ENCODE peak calls at places on chromosome 2, in eight cellular contexts. W, U, F, G, D, Y, T and X are unnamed samples.

GRCh38 chr2:101850991-101851390 is 140.8 kb upstream of the IL1R2 start:
- DNase-seq in F (no peak), T (no peak), Y (no peak), W (no peak), G (no peak), D (no peak), U (no peak), X (no peak)

GRCh38 chr2:191692502-191693115 is 14.7 kb downstream of the NABP1 start:
- DNase-seq in W (no peak), U (no peak), T (no peak), G (no peak), D (peak), F (no peak), Y (no peak), X (no peak)

GRCh38 chr2:172861632-172862031 is 126.0 kb downstream of the RAPGEF4 start:
- DNase-seq in Y (no peak), G (no peak), D (no peak), T (no peak), W (no peak), U (no peak), F (no peak), X (no peak)

GRCh38 chr2:174485763-174486613 is 841 bp downstream of the GPR155 start:
- DNase-seq in T (peak), D (peak), F (peak), W (no peak), G (peak), U (peak), Y (peak), X (no peak)

GRCh38 chr2:134189009-134189717 is 64.7 kb upstream of the MGAT5 start:
- DNase-seq in G (no peak), U (peak), F (no peak), Y (no peak), T (no peak), W (no peak), D (peak), X (no peak)

GRCh38 chr2:120308038-120308910 is 37.7 kb upstream of the INHBB start:
- DNase-seq in D (no peak), T (peak), Y (no peak), G (no peak), U (no peak), F (peak), W (no peak), X (no peak)

GRCh38 chr2:239716536-239717318 is 308.4 kb downstream of the NDUFA10 start:
- DNase-seq in Y (no peak), F (no peak), G (no peak), U (peak), T (no peak), D (peak), W (no peak), X (no peak)

GRCh38 chr2:75173746-75174145 is 25.6 kb downstream of the TACR1 start:
- DNase-seq in W (no peak), Y (no peak), U (no peak), D (no peak), G (no peak), F (no peak), T (no peak), X (no peak)

GRCh38 chr2:196205891-196206408 is 34.6 kb upstream of the STK17B start:
- DNase-seq in D (peak), Y (no peak), U (no peak), W (peak), T (no peak), F (no peak), G (no peak), X (peak)

GRCh38 chr2:128543036-128543435 is 224.4 kb upstream of the HS6ST1 start:
- DNase-seq in Y (no peak), F (no peak), G (no peak), U (no peak), D (no peak), T (no peak), W (no peak), X (no peak)

GRCh38 chr2:159317392-159318088 is 31.0 kb upstream of the WDSUB1 start:
- DNase-seq in T (no peak), W (no peak), D (no peak), Y (no peak), U (no peak), G (no peak), F (no peak), X (no peak)

GRCh38 chr2:54534625-54535024 is 78.5 kb downstream of the SPTBN1 start:
- DNase-seq in W (no peak), Y (no peak), F (no peak), G (no peak), D (no peak), U (no peak), T (no peak), X (no peak)

GRCh38 chr2:86017901-86018896 is 87.5 kb downstream of the POLR1A start:
- DNase-seq in W (no peak), U (peak), Y (no peak), T (no peak), D (no peak), F (no peak), G (no peak), X (no peak)

GRCh38 chr2:240655931-240656886 is 26.5 kb downstream of the AQP12B start:
- DNase-seq in U (no peak), W (no peak), Y (no peak), T (no peak), F (peak), D (peak), G (no peak), X (no peak)

GRCh38 chr2:241542278-241542605 is 16.3 kb upstream of the BOK start:
- DNase-seq in G (no peak), F (no peak), Y (no peak), W (no peak), D (no peak), T (no peak), U (peak), X (no peak)

GRCh38 chr2:188659656-188660406 is 314.3 kb upstream of the COL3A1 start:
- DNase-seq in U (no peak), Y (no peak), D (peak), W (no peak), F (no peak), T (no peak), G (no peak), X (no peak)

GRCh38 chr2:85999131-85999831 is 106.4 kb downstream of the POLR1A start:
- DNase-seq in D (peak), T (no peak), F (peak), W (no peak), G (peak), Y (no peak), U (no peak), X (no peak)

GRCh38 chr2:19648583-19648982 is 253.2 kb downstream of the TTC32 start:
- DNase-seq in F (no peak), Y (no peak), W (peak), G (no peak), U (no peak), D (peak), T (no peak), X (no peak)

GRCh38 chr2:171523339-171523931 is 1.2 kb downstream of the CYBRD1 start:
- DNase-seq in U (peak), T (peak), F (peak), W (no peak), Y (peak), D (peak), G (no peak), X (peak)

GRCh38 chr2:75182606-75183005 is 16.7 kb downstream of the TACR1 start:
- DNase-seq in Y (no peak), F (no peak), W (no peak), G (no peak), U (no peak), T (no peak), D (no peak), X (no peak)

GRCh38 chr2:165691615-165692014 is 102.4 kb downstream of the GALNT3 start:
- DNase-seq in Y (peak), U (no peak), G (no peak), D (peak), W (no peak), T (no peak), F (no peak), X (no peak)

GRCh38 chr2:85780316-85781092 is 26.7 kb downstream of the ATOH8 start:
- DNase-seq in T (no peak), F (no peak), D (no peak), U (no peak), Y (no peak), W (no peak), G (no peak), X (no peak)

GRCh38 chr2:133123912-133124311 is 444.4 kb downstream of the NCKAP5 start:
- DNase-seq in T (no peak), D (no peak), G (no peak), W (no peak), F (no peak), Y (no peak), U (peak), X (no peak)

GRCh38 chr2:170155022-170155722 is 22.8 kb upstream of the MYO3B start:
- DNase-seq in T (peak), G (no peak), D (peak), U (no peak), W (no peak), Y (peak), F (no peak), X (peak)

GRCh38 chr2:170829016-170829415 is 12.3 kb downstream of the GAD1 start:
- DNase-seq in U (no peak), T (no peak), D (no peak), F (no peak), W (no peak), Y (no peak), G (no peak), X (no peak)

GRCh38 chr2:16080516-16080915 is 140.2 kb downstream of the MYCN start:
- DNase-seq in W (no peak), D (no peak), T (no peak), F (no peak), Y (no peak), U (no peak), G (no peak), X (no peak)

GRCh38 chr2:199535445-199536177 is 77.9 kb upstream of the SATB2 start:
- DNase-seq in G (no peak), Y (no peak), U (no peak), W (no peak), T (no peak), D (no peak), F (no peak), X (no peak)

GRCh38 chr2:1553671-1554295 is 140.5 kb downstream of the TPO start:
- DNase-seq in U (no peak), Y (peak), G (no peak), W (peak), T (no peak), F (no peak), D (peak), X (peak)
- TF ChIP-seq CTCF in U (no peak), Y (peak), G (no peak), W (peak), T (no peak), F (no peak), D (peak), X (peak)

GRCh38 chr2:10234409-10235094 is 68.2 kb upstream of the HPCAL1 start:
- DNase-seq in T (no peak), D (peak), F (no peak), W (no peak), U (peak), Y (no peak), G (no peak), X (no peak)
- TF ChIP-seq CTCF in T (no peak), D (no peak), F (no peak), W (no peak), U (no peak), Y (no peak), G (no peak), X (no peak)

GRCh38 chr2:218367415-218368149 is 10.9 kb downstream of the CATIP start:
- DNase-seq in F (peak), D (peak), U (peak), T (peak), W (no peak), G (peak), Y (peak), X (no peak)
- TF ChIP-seq CTCF in F (no peak), D (no peak), U (no peak), T (peak), W (no peak), G (no peak), Y (no peak), X (no peak)

GRCh38 chr2:119028327-119029174 is 86.6 kb downstream of the MARCO start:
- DNase-seq in D (peak), Y (peak), T (peak), F (peak), U (peak), G (no peak), W (no peak), X (no peak)
- TF ChIP-seq CTCF in D (peak), Y (peak), T (peak), F (no peak), U (no peak), G (no peak), W (peak), X (peak)

GRCh38 chr2:230422149-230422548 is 6.1 kb downstream of the SP100 start:
- DNase-seq in F (no peak), U (no peak), W (no peak), D (no peak), G (no peak), Y (no peak), T (no peak), X (no peak)
- TF ChIP-seq CTCF in F (no peak), U (no peak), W (no peak), D (no peak), G (no peak), Y (no peak), T (no peak), X (no peak)